ENCODE peak calls at places on chromosomes 6 and 20, in six cellular contexts. R, N, A, C, I and H are unnamed samples. For H3K4me1, the result is how much of the 10 kb centered on the place peaks cover.

GRCh38 chr20:2914160-2914559 is 40.9 kb downstream of the PTPRA start:
- DNase-seq in R (no peak), N (no peak), A (no peak), C (no peak), I (no peak), H (no peak)

GRCh38 chr6:53770690-53771320 is 24.0 kb upstream of the LRRC1 start:
- DNase-seq in R (no peak), N (no peak), A (no peak), C (no peak), I (no peak), H (no peak)

GRCh38 chr6:4188801-4189200 is 53.4 kb upstream of the ECI2 start:
- DNase-seq in R (no peak), N (no peak), A (no peak), C (no peak), I (no peak), H (no peak)

GRCh38 chr6:160678744-160679401 is 14.8 kb upstream of the LPA start:
- DNase-seq in R (no peak), N (peak), A (no peak), C (no peak), I (no peak), H (no peak)

GRCh38 chr20:39904713-39905112 is 784.3 kb downstream of the MAFB start:
- DNase-seq in R (no peak), N (no peak), A (no peak), C (no peak), I (no peak), H (no peak)

GRCh38 chr20:35756404-35756803 is 14.3 kb upstream of the RBM39 start:
- DNase-seq in R (no peak), N (no peak), A (no peak), C (no peak), I (no peak), H (no peak)

GRCh38 chr20:48626938-48627736 is 200.7 kb downstream of the PREX1 start:
- DNase-seq in R (no peak), N (no peak), A (no peak), C (no peak), I (no peak), H (no peak)

GRCh38 chr6:21958428-21958827 is 338.4 kb downstream of the PRL start:
- DNase-seq in R (no peak), N (no peak), A (no peak), C (no peak), I (peak), H (no peak)

GRCh38 chr6:21050930-21051329 is 516.7 kb downstream of the CDKAL1 start:
- DNase-seq in R (no peak), N (no peak), A (no peak), C (no peak), I (no peak), H (no peak)

GRCh38 chr6:34315780-34316179 is 67.0 kb upstream of the SMIM29 start:
- DNase-seq in R (no peak), N (no peak), A (no peak), C (no peak), I (no peak), H (no peak)

GRCh38 chr6:170292111-170292777 is 1.4 kb upstream of the DLL1 start:
- DNase-seq in R (no peak), N (peak), A (no peak), C (no peak), I (no peak), H (no peak)

GRCh38 chr6:163572612-163573011 is 158.1 kb downstream of the QKI start:
- DNase-seq in R (no peak), N (peak), A (no peak), C (no peak), I (no peak), H (no peak)

GRCh38 chr6:102195311-102195710 is 801.8 kb downstream of the GRIK2 start:
- DNase-seq in R (no peak), N (no peak), A (no peak), C (no peak), I (no peak), H (no peak)

GRCh38 chr6:12403946-12404647 is 113.9 kb downstream of the EDN1 start:
- DNase-seq in R (no peak), N (no peak), A (no peak), C (no peak), I (no peak), H (no peak)

GRCh38 chr6:133393891-133394290 is 152.7 kb downstream of the EYA4 start:
- DNase-seq in R (no peak), N (no peak), A (no peak), C (no peak), I (no peak), H (no peak)
- TF ChIP-seq CTCF in R (no peak), N (no peak), A (no peak), C (no peak), I (no peak), H (no peak)

DNA sequence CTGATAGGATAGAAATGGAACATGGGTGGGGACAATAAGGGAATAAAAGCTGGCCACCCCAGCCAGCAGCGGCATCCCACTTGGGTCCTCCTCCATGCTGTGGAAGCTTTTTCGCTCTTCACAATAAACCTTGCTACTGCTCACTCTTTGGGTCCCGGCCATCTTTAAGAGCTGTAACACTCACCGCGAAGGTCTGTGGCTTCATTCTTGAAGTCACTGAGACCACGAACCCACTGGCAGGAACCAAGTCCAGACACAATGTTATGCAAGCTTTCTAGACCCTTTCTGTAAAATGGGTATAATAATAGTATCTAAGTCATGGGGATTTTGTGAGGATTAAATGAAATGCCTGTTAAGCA is 48.9 kb upstream of the EZR start:
- DNase-seq in R (no peak), N (no peak), A (no peak), C (no peak), I (no peak), H (no peak)
- H3K4me1 ChIP-seq in R (under half), N (under half), A (under half), C (under half), I (under half), H (under half)

GRCh38 chr6:117906905-117907599 is at the start of gene SLC35F1:
- DNase-seq in R (peak), N (peak), A (peak), C (no peak), I (peak), H (peak)
- H3K4me3 ChIP-seq in R (peak), N (peak), A (peak), C (peak), I (peak), H (peak)

GRCh38 chr6:88870728-88871330 is 92.6 kb downstream of the RNGTT start:
- DNase-seq in R (peak), N (peak), A (no peak), C (no peak), I (peak), H (peak)
- TF ChIP-seq CTCF in R (peak), N (peak), A (peak), C (peak), I (peak), H (peak)

GRCh38 chr6:52333840-52334200 is 28.1 kb upstream of the PAQR8 start:
- DNase-seq in R (no peak), N (no peak), A (no peak), C (no peak), I (no peak), H (no peak)

GRCh38 chr6:52331793-52332457 is 30.0 kb upstream of the PAQR8 start:
- DNase-seq in R (no peak), N (no peak), A (no peak), C (no peak), I (no peak), H (no peak)

GRCh38 chr6:52337633-52338290 is 24.2 kb upstream of the PAQR8 start:
- DNase-seq in R (no peak), N (no peak), A (no peak), C (no peak), I (no peak), H (no peak)

GRCh38 chr6:52336919-52337561 is 24.9 kb upstream of the PAQR8 start:
- DNase-seq in R (no peak), N (no peak), A (no peak), C (no peak), I (no peak), H (no peak)

DNA sequence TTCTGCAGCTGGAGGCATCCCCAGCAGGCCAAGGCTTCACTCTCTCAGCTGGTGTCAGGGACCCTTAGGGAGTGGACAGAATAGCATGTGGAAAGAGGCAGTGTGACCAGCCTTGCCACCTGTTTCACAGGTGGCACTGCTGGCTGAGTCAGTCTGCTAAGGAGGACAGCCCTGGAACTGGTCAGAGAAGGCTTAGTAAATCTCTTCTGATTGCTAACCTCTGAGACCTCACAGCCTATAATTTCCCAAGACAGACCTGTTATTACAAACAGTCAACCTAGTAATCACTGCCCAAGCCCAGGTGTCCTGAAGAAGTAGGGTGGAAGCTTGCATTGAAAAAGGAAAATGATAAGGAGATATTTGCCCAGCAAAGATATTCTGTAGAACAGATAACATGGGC is 26.4 kb upstream of the PAQR8 start:
- DNase-seq in R (no peak), N (no peak), A (no peak), C (no peak), I (no peak), H (no peak)
- H3K4me1 ChIP-seq in R (under half), N (under half), A (under half), C (under half), I (under half), H (under half)

DNA sequence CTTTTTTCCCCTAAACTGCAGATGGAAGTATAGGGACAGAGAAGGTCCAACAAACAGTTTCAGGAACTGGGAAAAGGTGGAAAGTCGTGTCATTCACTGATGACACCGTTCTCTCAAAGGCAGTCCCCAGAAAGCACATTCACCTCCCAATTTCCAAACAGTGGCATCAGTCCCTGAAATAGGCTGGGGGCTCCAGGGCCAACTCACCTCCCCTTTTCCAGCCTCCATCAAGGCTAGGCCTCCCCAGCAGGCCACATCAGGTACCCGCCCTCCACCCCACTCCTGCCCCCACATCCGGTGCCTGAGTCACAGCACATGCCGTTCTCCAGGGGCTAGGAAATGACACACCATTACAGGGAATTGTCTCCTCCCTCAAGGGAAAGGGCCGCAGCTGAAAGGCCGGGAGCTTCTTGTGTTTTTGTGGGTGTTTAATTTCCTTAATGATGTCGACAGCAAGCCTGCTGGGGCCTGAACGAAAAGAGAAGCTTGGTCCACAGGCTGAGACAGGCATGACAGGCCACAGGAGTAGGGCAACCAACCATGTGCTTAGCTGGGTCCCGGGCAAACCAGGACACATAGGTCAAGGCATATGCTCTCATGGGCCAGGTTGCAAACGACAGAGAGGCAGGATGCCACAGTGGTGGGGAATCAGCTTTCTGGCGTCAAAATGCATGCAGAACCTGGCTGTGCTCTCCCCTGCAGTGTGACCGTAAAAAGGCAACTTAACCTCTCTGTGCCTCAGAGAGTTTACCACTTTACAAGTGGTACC is 39.2 kb downstream of the ZMYND8 start:
- DNase-seq in R (peak), N (peak), A (peak), C (peak), I (peak), H (no peak)
- H3K4me3 ChIP-seq in R (no peak), N (peak), A (peak), C (peak), I (no peak), H (no peak)